ENCODE peak calls at places on chromosomes 3 and 15, in four cellular contexts. One of them, this sample, is unnamed.

GRCh38 chr15:55652909-55653495 is 64.9 kb upstream of the PYGO1 start:
- DNase-seq in right cardiac atrium: no peak
- DNase-seq in NCI-H2029 treated with DMSO at 0.1 percent for 48 hours: no peak
- DNase-seq in left ventricle myocardium inferior: no peak
- DNase-seq in this sample: no peak

GRCh38 chr3:23450806-23451205 is 247.7 kb downstream of the UBE2E2 start:
- DNase-seq in right cardiac atrium: no peak
- DNase-seq in NCI-H2029 treated with DMSO at 0.1 percent for 48 hours: no peak
- DNase-seq in left ventricle myocardium inferior: no peak
- DNase-seq in this sample: no peak

GRCh38 chr15:60172147-60172546 is 168.0 kb downstream of the FOXB1 start:
- DNase-seq in right cardiac atrium: no peak
- DNase-seq in NCI-H2029 treated with DMSO at 0.1 percent for 48 hours: no peak
- DNase-seq in left ventricle myocardium inferior: no peak
- DNase-seq in this sample: no peak

GRCh38 chr3:128009952-128010846 is 42.0 kb upstream of the SEC61A1 start:
- DNase-seq in right cardiac atrium: no peak
- DNase-seq in NCI-H2029 treated with DMSO at 0.1 percent for 48 hours: no peak
- DNase-seq in left ventricle myocardium inferior: no peak
- DNase-seq in this sample: no peak

GRCh38 chr3:981156-981555 is 111.7 kb upstream of the CNTN6 start:
- DNase-seq in right cardiac atrium: no peak
- DNase-seq in NCI-H2029 treated with DMSO at 0.1 percent for 48 hours: no peak
- DNase-seq in left ventricle myocardium inferior: no peak
- DNase-seq in this sample: no peak

GRCh38 chr3:194030372-194030771 is 105.6 kb upstream of the HES1 start:
- DNase-seq in right cardiac atrium: no peak
- DNase-seq in NCI-H2029 treated with DMSO at 0.1 percent for 48 hours: peak
- DNase-seq in left ventricle myocardium inferior: no peak
- DNase-seq in this sample: no peak

GRCh38 chr3:187713504-187713903 is 11.1 kb upstream of the RTP2 start:
- DNase-seq in right cardiac atrium: no peak
- DNase-seq in NCI-H2029 treated with DMSO at 0.1 percent for 48 hours: no peak
- DNase-seq in left ventricle myocardium inferior: no peak
- DNase-seq in this sample: no peak

GRCh38 chr3:172341482-172342059 is 106.7 kb downstream of the GHSR start:
- DNase-seq in right cardiac atrium: no peak
- DNase-seq in NCI-H2029 treated with DMSO at 0.1 percent for 48 hours: peak
- DNase-seq in left ventricle myocardium inferior: no peak
- DNase-seq in this sample: no peak

GRCh38 chr15:77044228-77045042 is 26.5 kb downstream of the TSPAN3 start:
- DNase-seq in right cardiac atrium: no peak
- DNase-seq in NCI-H2029 treated with DMSO at 0.1 percent for 48 hours: no peak
- DNase-seq in left ventricle myocardium inferior: no peak
- DNase-seq in this sample: no peak

GRCh38 chr3:72093270-72093669 is 308.3 kb upstream of the PROK2 start:
- DNase-seq in right cardiac atrium: no peak
- DNase-seq in NCI-H2029 treated with DMSO at 0.1 percent for 48 hours: no peak
- DNase-seq in left ventricle myocardium inferior: no peak
- DNase-seq in this sample: no peak

GRCh38 chr3:197811343-197811742 is 20.3 kb downstream of the LRCH3 start:
- DNase-seq in right cardiac atrium: peak
- DNase-seq in NCI-H2029 treated with DMSO at 0.1 percent for 48 hours: no peak
- DNase-seq in left ventricle myocardium inferior: peak
- DNase-seq in this sample: no peak

GRCh38 chr3:140207541-140207940 is 272.6 kb downstream of the CLSTN2 start:
- DNase-seq in right cardiac atrium: no peak
- DNase-seq in NCI-H2029 treated with DMSO at 0.1 percent for 48 hours: no peak
- DNase-seq in left ventricle myocardium inferior: no peak
- DNase-seq in this sample: no peak

GRCh38 chr3:187679638-187680396 is 9.6 kb upstream of the SST start:
- DNase-seq in right cardiac atrium: peak
- DNase-seq in NCI-H2029 treated with DMSO at 0.1 percent for 48 hours: peak
- DNase-seq in left ventricle myocardium inferior: peak
- DNase-seq in this sample: peak

GRCh38 chr3:100635273-100635701 is 25.9 kb downstream of the ADGRG7 start:
- DNase-seq in right cardiac atrium: no peak
- DNase-seq in NCI-H2029 treated with DMSO at 0.1 percent for 48 hours: no peak
- DNase-seq in left ventricle myocardium inferior: no peak
- DNase-seq in this sample: no peak

GRCh38 chr15:69305204-69305931 is 6.7 kb downstream of the PAQR5 start:
- DNase-seq in right cardiac atrium: peak
- DNase-seq in NCI-H2029 treated with DMSO at 0.1 percent for 48 hours: no peak
- DNase-seq in left ventricle myocardium inferior: no peak
- DNase-seq in this sample: peak

GRCh38 chr15:67411491-67411890 is 109.4 kb upstream of the C15orf61 start:
- DNase-seq in right cardiac atrium: no peak
- DNase-seq in NCI-H2029 treated with DMSO at 0.1 percent for 48 hours: no peak
- DNase-seq in left ventricle myocardium inferior: no peak
- DNase-seq in this sample: no peak

GRCh38 chr3:181383201-181383600 is 328.5 kb upstream of the SOX2 start:
- DNase-seq in right cardiac atrium: no peak
- DNase-seq in NCI-H2029 treated with DMSO at 0.1 percent for 48 hours: no peak
- DNase-seq in left ventricle myocardium inferior: no peak
- DNase-seq in this sample: no peak

GRCh38 chr3:153443961-153444360 is 281.9 kb downstream of the RAP2B start:
- DNase-seq in right cardiac atrium: no peak
- DNase-seq in NCI-H2029 treated with DMSO at 0.1 percent for 48 hours: no peak
- DNase-seq in left ventricle myocardium inferior: no peak
- DNase-seq in this sample: no peak

GRCh38 chr3:154792828-154793227 is 287.3 kb upstream of the MME start:
- DNase-seq in right cardiac atrium: no peak
- DNase-seq in NCI-H2029 treated with DMSO at 0.1 percent for 48 hours: no peak
- DNase-seq in left ventricle myocardium inferior: no peak
- DNase-seq in this sample: no peak

GRCh38 chr3:43073116-43073835 is 32.6 kb downstream of the POMGNT2 start:
- DNase-seq in right cardiac atrium: no peak
- DNase-seq in NCI-H2029 treated with DMSO at 0.1 percent for 48 hours: no peak
- DNase-seq in left ventricle myocardium inferior: no peak
- DNase-seq in this sample: no peak

GRCh38 chr15:98960555-98961050 is 47.0 kb downstream of the PGPEP1L start:
- DNase-seq in right cardiac atrium: no peak
- DNase-seq in NCI-H2029 treated with DMSO at 0.1 percent for 48 hours: no peak
- DNase-seq in left ventricle myocardium inferior: no peak
- DNase-seq in this sample: peak

GRCh38 chr15:36831125-36831914 is 251.9 kb downstream of the CDIN1 start:
- DNase-seq in right cardiac atrium: no peak
- DNase-seq in NCI-H2029 treated with DMSO at 0.1 percent for 48 hours: no peak
- DNase-seq in left ventricle myocardium inferior: no peak
- DNase-seq in this sample: no peak

GRCh38 chr15:98904466-98905048 is 103.0 kb downstream of the PGPEP1L start:
- DNase-seq in right cardiac atrium: no peak
- DNase-seq in NCI-H2029 treated with DMSO at 0.1 percent for 48 hours: no peak
- DNase-seq in left ventricle myocardium inferior: no peak
- DNase-seq in this sample: no peak